ENCODE peak calls at places on chromosomes 4 and X, in eight cellular contexts. O is psoas muscle, J is A549, B is hepatocyte, G is ovary, L is IMR-90, T is gastrocnemius medialis, U is endothelial cell of umbilical vein. Y is an unnamed sample.

GRCh38 chr4:110190249-110190648 is 8.2 kb downstream of the ELOVL6 start:
- DNase-seq in O (no peak), J (no peak), B (no peak), G (no peak), L (no peak), T (no peak), U (no peak), Y (no peak)

GRCh38 chr4:79598801-79599200 is 190.8 kb upstream of the GK2 start:
- DNase-seq in O (no peak), J (no peak), B (no peak), G (no peak), L (no peak), T (peak; percentile 15), U (no peak), Y (no peak)

GRCh38 chr4:112645541-112646329 is 8.8 kb downstream of the LARP7 start:
- DNase-seq in O (no peak), J (no peak), B (no peak), G (no peak), L (no peak), T (no peak), U (no peak), Y (no peak)

GRCh38 chrX:151737494-151737893 is 2.9 kb downstream of the CNGA2 start:
- DNase-seq in O (no peak), J (no peak), B (no peak), G (no peak), L (no peak), T (no peak), U (no peak), Y (no peak)

GRCh38 chr4:14294611-14295010 is 667.1 kb upstream of the BOD1L1 start:
- DNase-seq in O (no peak), J (no peak), B (no peak), G (no peak), L (peak; percentile 23), T (no peak), U (no peak), Y (no peak)

GRCh38 chr4:142404191-142404611 is 441.9 kb downstream of the INPP4B start:
- DNase-seq in O (peak; percentile 33), J (peak; percentile 20), B (no peak), G (no peak), L (peak; percentile 72), T (peak; percentile 41), U (peak; percentile 90), Y (no peak)

GRCh38 chr4:139721789-139722188 is 56.2 kb downstream of the MGST2 start:
- DNase-seq in O (no peak), J (no peak), B (no peak), G (no peak), L (no peak), T (no peak), U (no peak), Y (no peak)

GRCh38 chr4:96698891-96699290 is 859.0 kb downstream of the PDHA2 start:
- DNase-seq in O (no peak), J (no peak), B (no peak), G (no peak), L (no peak), T (no peak), U (no peak), Y (no peak)

GRCh38 chr4:109662786-109663185 is 40.5 kb downstream of the CASP6 start:
- DNase-seq in O (no peak), J (no peak), B (no peak), G (no peak), L (no peak), T (no peak), U (no peak), Y (no peak)

GRCh38 chr4:108118505-108118904 is 50.2 kb downstream of the LEF1 start:
- DNase-seq in O (no peak), J (peak; percentile 5), B (peak; percentile 28), G (no peak), L (no peak), T (no peak), U (no peak), Y (no peak)

GRCh38 chr4:6207602-6208001 is 7.3 kb upstream of the JAKMIP1 start:
- DNase-seq in O (no peak), J (no peak), B (no peak), G (no peak), L (no peak), T (no peak), U (no peak), Y (no peak)

GRCh38 chrX:14528629-14529287 is 578 bp upstream of the GLRA2 start:
- DNase-seq in O (peak; percentile 11), J (peak; percentile 8), B (peak; percentile 71), G (peak; percentile 58), L (peak; percentile 5), T (no peak), U (no peak), Y (peak; percentile 60)

GRCh38 chr4:6391186-6391851 is 81.1 kb downstream of the PPP2R2C start:
- DNase-seq in O (no peak), J (no peak), B (no peak), G (no peak), L (no peak), T (no peak), U (no peak), Y (no peak)

GRCh38 chr4:15495621-15496020 is 25.9 kb downstream of the CC2D2A start:
- DNase-seq in O (no peak), J (no peak), B (no peak), G (no peak), L (no peak), T (no peak), U (no peak), Y (no peak)

GRCh38 chrX:153685179-153685536 is 2.6 kb upstream of the SLC6A8 start:
- DNase-seq in O (peak; percentile 7), J (no peak), B (no peak), G (peak; percentile 17), L (no peak), T (no peak), U (no peak), Y (no peak)

GRCh38 chr4:173736840-173737239 is 206.8 kb upstream of the HAND2 start:
- DNase-seq in O (no peak), J (no peak), B (no peak), G (no peak), L (peak; percentile 39), T (no peak), U (no peak), Y (no peak)

GRCh38 chrX:129925305-129926092 is 19.5 kb downstream of the UTP14A start:
- DNase-seq in O (peak; percentile 43), J (peak; percentile 45), B (peak; percentile 82), G (peak; percentile 66), L (peak; percentile 81), T (peak; percentile 25), U (peak; percentile 66), Y (peak; percentile 82)

GRCh38 chr4:85452073-85452764 is 22.7 kb upstream of the ARHGAP24 start:
- DNase-seq in O (no peak), J (no peak), B (no peak), G (no peak), L (no peak), T (no peak), U (no peak), Y (no peak)

GRCh38 chr4:182745268-182745667 is 171.9 kb downstream of the DCTD start:
- DNase-seq in O (no peak), J (no peak), B (peak; percentile 27), G (no peak), L (no peak), T (no peak), U (peak; percentile 37), Y (no peak)

GRCh38 chr4:172813359-172813923 is 355.2 kb upstream of the GALNT7 start:
- DNase-seq in O (no peak), J (no peak), B (no peak), G (no peak), L (peak; percentile 13), T (no peak), U (no peak), Y (no peak)

GRCh38 chr4:143381171-143382118 is 44.8 kb downstream of the GAB1 start:
- DNase-seq in O (peak; percentile 80), J (no peak), B (peak; percentile 58), G (peak; percentile 86), L (peak; percentile 93), T (peak; percentile 65), U (peak; percentile 98), Y (peak; percentile 94)

GRCh38 chr4:175092114-175092513 is 174.0 kb downstream of the ADAM29 start:
- DNase-seq in O (no peak), J (no peak), B (no peak), G (no peak), L (no peak), T (no peak), U (no peak), Y (no peak)

GRCh38 chrX:18422325-18422724 is 3.1 kb upstream of the CDKL5 start:
- DNase-seq in O (no peak), J (peak; percentile 41), B (no peak), G (no peak), L (peak; percentile 94), T (no peak), U (no peak), Y (no peak)

GRCh38 chrX:1809581-1809980 is 194.7 kb downstream of the ASMT start:
- DNase-seq in O (no peak), J (no peak), B (no peak), G (no peak), L (no peak), T (no peak), U (no peak), Y (no peak)
- H3K9me3 ChIP-seq in O (no peaks in the 10 kb centered on the region), J (no peaks in the 10 kb centered on the region), B (no peaks in the 10 kb centered on the region), G (no peaks in the 10 kb centered on the region), L (peaks cover 18% of the 10 kb centered on the region), T (no peaks in the 10 kb centered on the region), U (no peaks in the 10 kb centered on the region), Y (no peaks in the 10 kb centered on the region)

DNA sequence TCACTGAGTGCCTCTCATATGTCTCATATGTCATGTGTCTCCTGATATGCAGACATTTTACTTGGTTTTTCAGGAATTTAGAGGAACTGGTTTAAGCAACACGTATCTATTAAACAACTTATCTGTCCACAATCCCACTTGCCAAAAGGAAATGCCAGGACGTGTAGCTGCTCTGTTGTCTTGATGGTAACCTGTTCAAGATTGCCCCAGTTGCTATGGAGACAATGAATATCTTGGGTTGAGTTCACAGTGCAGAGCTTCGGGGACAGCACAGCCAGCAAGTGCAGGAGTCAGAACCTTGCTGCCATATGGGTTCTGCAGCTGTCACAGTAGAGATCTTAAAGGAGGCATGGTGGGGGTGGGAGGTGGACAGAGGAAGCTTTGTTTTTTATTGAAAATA is 28.7 kb upstream of the FAM9B start:
- DNase-seq in O (no peak), J (no peak), B (no peak), G (no peak), L (no peak), T (no peak), U (no peak), Y (no peak)
- H3K27ac ChIP-seq in O (no peak overlapping the region), J (no peak overlapping the region), B (no peak overlapping the region), G (no peak overlapping the region), L (no peak overlapping the region), T (no peak overlapping the region), U (no peak overlapping the region), Y (no peak overlapping the region)

DNA sequence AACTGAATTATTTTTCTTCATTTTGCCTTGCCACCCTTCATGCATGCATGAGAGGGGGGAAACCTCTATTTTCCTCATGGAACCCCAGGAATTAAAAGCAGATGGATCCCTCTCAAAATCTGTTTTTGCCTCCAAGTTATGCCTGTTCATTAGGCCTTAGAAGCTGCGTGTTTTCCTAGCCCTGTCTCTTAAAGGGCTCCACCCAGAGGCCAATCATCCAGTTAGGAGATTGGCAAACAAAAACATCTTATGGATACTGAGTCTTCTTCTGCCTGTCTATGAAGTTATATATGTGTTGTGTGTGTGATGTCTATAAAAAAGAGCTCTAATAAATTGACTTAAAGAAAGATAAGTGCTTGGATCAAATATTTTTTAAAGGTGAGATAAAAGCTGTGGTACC is 142.9 kb downstream of the ANAPC10 start:
- DNase-seq in O (no peak), J (no peak), B (no peak), G (no peak), L (no peak), T (no peak), U (no peak), Y (no peak)
- H3K9me3 ChIP-seq in O (peaks cover 21% of the 10 kb centered on the region), J (no peaks in the 10 kb centered on the region), B (peaks cover 7% of the 10 kb centered on the region), G (no peaks in the 10 kb centered on the region), L (no peaks in the 10 kb centered on the region), T (peaks cover 5% of the 10 kb centered on the region), U (no peaks in the 10 kb centered on the region), Y (peaks cover 40% of the 10 kb centered on the region)

GRCh38 chrX:150649096-150649870 is 43.9 kb upstream of the MTMR1 start:
- DNase-seq in O (peak; percentile 18), J (no peak), B (no peak), G (peak; percentile 74), L (peak; percentile 57), T (no peak), U (peak; percentile 82), Y (no peak)
- H3K27ac ChIP-seq in O (no peak overlapping the region), J (no peak overlapping the region), B (no peak overlapping the region), G (peak overlapping the region; percentile 37), L (peak overlapping the region; percentile 41), T (no peak overlapping the region), U (peak overlapping the region; percentile 85), Y (no peak overlapping the region)

Y was measured in right atrium auricular region.